ENCODE peak calls at places on chromosome 10, in nine cellular contexts. X is HFF-Myc; J is esophagus squamous epithelium; O is tibial artery; S is foreskin fibroblast; U is CD8-positive, alpha-beta T cell; L is WTC11; I is BE2C; C is activated B cell treated with CpG ODN at 0.5 μM for 24 hours. H is an unnamed sample.

GRCh38 chr10:70552585-70552984 is 50.0 kb downstream of the PRF1 start:
- DNase-seq in X (peak; percentile 60), J (no peak), O (no peak), S (no peak), U (no peak), L (no peak), I (no peak), C (no peak), H (no peak)

GRCh38 chr10:78333362-78334143 is 299.9 kb downstream of the RPS24 start:
- DNase-seq in X (no peak), J (no peak), O (peak; percentile 62), S (no peak), U (no peak), L (no peak), I (no peak), C (no peak), H (no peak)

GRCh38 chr10:88190123-88190522 is 326.7 kb downstream of the PTEN start:
- DNase-seq in X (no peak), J (no peak), O (no peak), S (no peak), U (no peak), L (no peak), I (no peak), C (no peak), H (no peak)

GRCh38 chr10:28082316-28082715 is 83.4 kb upstream of the ODAD2 start:
- DNase-seq in X (no peak), J (no peak), O (no peak), S (no peak), U (no peak), L (no peak), I (no peak), C (no peak), H (no peak)

GRCh38 chr10:86798030-86798429 is 41.6 kb downstream of the BMPR1A start:
- DNase-seq in X (no peak), J (no peak), O (no peak), S (no peak), U (no peak), L (no peak), I (no peak), C (no peak), H (no peak)

GRCh38 chr10:85936180-85936579 is 430.4 kb downstream of the GRID1 start:
- DNase-seq in X (no peak), J (no peak), O (no peak), S (no peak), U (no peak), L (no peak), I (no peak), C (no peak), H (no peak)

GRCh38 chr10:71893920-71894319 is 42.9 kb upstream of the PSAP start:
- DNase-seq in X (no peak), J (no peak), O (no peak), S (no peak), U (no peak), L (no peak), I (peak; percentile 53), C (no peak), H (peak; percentile 6)

GRCh38 chr10:78533776-78534175 is 500.1 kb downstream of the RPS24 start:
- DNase-seq in X (no peak), J (no peak), O (no peak), S (no peak), U (no peak), L (no peak), I (no peak), C (no peak), H (no peak)

GRCh38 chr10:3465406-3465891 is 292.9 kb upstream of the PITRM1 start:
- DNase-seq in X (no peak), J (no peak), O (no peak), S (no peak), U (no peak), L (no peak), I (no peak), C (no peak), H (no peak)

GRCh38 chr10:6297951-6298381 is 95.2 kb downstream of the PFKFB3 start:
- DNase-seq in X (no peak), J (no peak), O (peak; percentile 74), S (no peak), U (no peak), L (no peak), I (no peak), C (no peak), H (no peak)

GRCh38 chr10:31291123-31291522 is 27.9 kb upstream of the ZEB1 start:
- DNase-seq in X (no peak), J (no peak), O (no peak), S (no peak), U (no peak), L (no peak), I (no peak), C (no peak), H (no peak)

DNA sequence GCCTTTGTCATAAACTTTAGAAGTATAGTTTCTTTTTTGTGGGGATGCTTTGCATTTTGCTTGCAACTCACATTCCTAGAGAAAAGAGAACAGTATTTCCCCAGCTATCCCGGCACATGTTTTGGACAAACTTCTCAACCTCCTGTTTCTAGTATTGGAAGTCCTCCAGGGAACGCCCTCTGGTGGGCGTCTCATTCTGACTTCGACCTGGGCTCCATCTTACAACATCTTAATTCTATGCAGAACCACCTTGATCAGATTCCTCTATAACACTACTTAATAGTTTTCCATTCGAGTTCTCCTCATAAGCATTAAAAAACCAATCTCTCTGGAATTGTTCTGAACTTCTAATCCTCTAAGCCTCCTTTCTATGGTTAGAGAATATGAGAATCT is 139.5 kb upstream of the FZD8 start:
- DNase-seq in X (no peak), J (no peak), O (no peak), S (no peak), U (no peak), L (peak; percentile 60), I (peak; percentile 28), C (no peak), H (no peak)
- TF ChIP-seq CTCF in X (peak; percentile 24), J (no peak), O (no peak), S (no peak), U (no peak), L (no peak), I (peak; percentile 46), C (no peak), H (no peak)

GRCh38 chr10:124875596-124875995 is 66.3 kb upstream of the ZRANB1 start:
- DNase-seq in X (peak; percentile 9), J (no peak), O (no peak), S (peak; percentile 52), U (no peak), L (no peak), I (no peak), C (no peak), H (no peak)
- TF ChIP-seq CTCF in X (peak; percentile 21), J (peak; percentile 35), O (no peak), S (peak; percentile 42), U (no peak), L (no peak), I (no peak), C (no peak), H (no peak)

DNA sequence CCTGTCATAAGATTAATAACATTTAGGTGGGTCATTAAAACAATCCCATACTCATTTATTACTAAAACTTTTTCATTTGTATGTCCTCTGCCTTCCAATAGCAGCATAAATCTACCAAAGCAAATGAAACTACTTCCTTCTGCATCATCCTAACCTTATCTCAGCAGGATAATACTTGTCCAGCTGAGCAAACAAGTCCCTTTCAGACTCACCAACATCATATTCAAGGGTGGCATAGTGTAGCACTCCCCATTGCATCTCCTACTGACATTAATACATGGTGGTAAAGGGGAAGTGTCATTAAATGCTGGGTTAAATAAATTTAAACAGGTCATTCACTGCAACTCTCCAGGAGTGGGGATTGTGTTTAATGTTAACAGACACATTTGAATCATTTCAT is 3.4 kb upstream of the MINDY3 start:
- DNase-seq in X (no peak), J (no peak), O (no peak), S (no peak), U (no peak), L (no peak), I (no peak), C (no peak), H (no peak)
- TF ChIP-seq CTCF in X (no peak), J (no peak), O (no peak), S (no peak), U (no peak), L (no peak), I (no peak), C (no peak), H (no peak)

GRCh38 chr10:123269675-123270074 is 115.5 kb downstream of the BUB3 start:
- DNase-seq in X (no peak), J (no peak), O (no peak), S (no peak), U (no peak), L (no peak), I (no peak), C (no peak), H (no peak)

GRCh38 chr10:123270221-123270620 is 116.0 kb downstream of the BUB3 start:
- DNase-seq in X (no peak), J (no peak), O (no peak), S (peak; percentile 12), U (no peak), L (no peak), I (no peak), C (no peak), H (no peak)

GRCh38 chr10:123270806-123271205 is 116.6 kb downstream of the BUB3 start:
- DNase-seq in X (no peak), J (no peak), O (no peak), S (no peak), U (no peak), L (no peak), I (no peak), C (no peak), H (no peak)

GRCh38 chr10:123274513-123275182 is 120.4 kb downstream of the BUB3 start:
- DNase-seq in X (no peak), J (no peak), O (no peak), S (no peak), U (no peak), L (peak; percentile 29), I (no peak), C (no peak), H (no peak)

GRCh38 chr10:123272171-123272570 is 118.0 kb downstream of the BUB3 start:
- DNase-seq in X (no peak), J (no peak), O (no peak), S (no peak), U (no peak), L (no peak), I (no peak), C (no peak), H (no peak)
- TF ChIP-seq CTCF in X (peak; percentile 10), J (no peak), O (no peak), S (peak; percentile 8), U (peak; percentile 35), L (no peak), I (peak; percentile 62), C (no peak), H (no peak)

DNA sequence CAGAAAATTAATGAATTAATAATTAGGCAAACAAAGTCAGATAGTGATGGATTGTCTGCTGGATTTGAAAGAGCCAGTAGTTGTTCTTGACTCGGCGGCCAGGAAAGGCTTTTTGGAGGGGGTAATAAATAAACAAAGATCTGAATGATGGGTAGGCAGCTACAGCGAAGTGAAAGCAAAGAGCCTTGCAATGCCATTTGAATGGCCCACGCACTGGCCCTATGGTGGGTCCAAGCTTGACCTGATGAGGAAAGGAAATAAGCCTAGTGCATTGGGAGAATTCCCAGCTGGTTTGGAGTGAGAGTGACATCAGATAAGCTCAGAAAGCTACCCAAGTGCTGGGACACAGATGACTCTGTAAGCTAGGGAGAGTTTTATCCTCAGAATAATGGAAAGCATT is 365.2 kb downstream of the PLXDC2 start:
- DNase-seq in X (no peak), J (no peak), O (no peak), S (no peak), U (no peak), L (no peak), I (peak; percentile 4), C (no peak), H (no peak)
- TF ChIP-seq CTCF in X (no peak), J (no peak), O (no peak), S (no peak), U (no peak), L (no peak), I (no peak), C (no peak), H (no peak)

H was measured in kidney.